ENCODE peak calls at places on chromosomes 11 and 22, in six cellular contexts. B is iris pigment epithelial cell; L is NCI-H2171; W is activated gamma-delta T cell treated with anti-CD3 and anti-CD28 coated beads, Interleukin-2, amount 50 U/mL, for 16 hours; X is cardiac fibroblast; A is activated T-cell treated with anti-CD3 and anti-CD28 coated beads, Interleukin-2, amount 50 U/mL, for 4 hours. H is an unnamed sample.

GRCh38 chr22:37195921-37196320 is 7.9 kb upstream of the C1QTNF6 start:
- DNase-seq in W (no peak), L (no peak), X (peak), B (no peak), A (no peak), H (no peak)

GRCh38 chr22:22929381-22930221 is 42.0 kb downstream of the IGLL5 start:
- DNase-seq in W (no peak), A (no peak), L (no peak), B (no peak), X (no peak), H (no peak)

GRCh38 chr11:36363361-36364272 is 67.5 kb downstream of the PRR5L start:
- DNase-seq in X (peak), A (no peak), L (no peak), B (peak), W (no peak), H (no peak)

GRCh38 chr22:41191467-41191866 is 13.6 kb upstream of the L3MBTL2 start:
- DNase-seq in W (no peak), X (no peak), B (no peak), A (no peak), L (no peak), H (no peak)

GRCh38 chr11:111586305-111586915 is 15.8 kb upstream of the SIK2 start:
- DNase-seq in B (peak), L (peak), X (peak), A (peak), W (no peak), H (peak)

GRCh38 chr11:11641581-11641980 is 19.8 kb upstream of the GALNT18 start:
- DNase-seq in A (no peak), W (no peak), B (no peak), X (no peak), L (no peak), H (no peak)

GRCh38 chr11:117861151-117862018 is 15.1 kb downstream of the FXYD6 start:
- DNase-seq in L (peak), W (no peak), X (no peak), B (peak), A (no peak), H (peak)

GRCh38 chr11:134511255-134511654 is 99.2 kb upstream of the B3GAT1 start:
- DNase-seq in X (no peak), A (no peak), W (no peak), B (no peak), L (no peak), H (no peak)

GRCh38 chr11:117513666-117514065 is 186.0 kb downstream of the CEP164 start:
- DNase-seq in L (no peak), B (no peak), A (no peak), X (no peak), W (no peak), H (no peak)

GRCh38 chr11:115848080-115848479 is 343.9 kb upstream of the CADM1 start:
- DNase-seq in B (no peak), W (no peak), X (no peak), L (no peak), A (no peak), H (no peak)

GRCh38 chr11:86632499-86633269 is 39.7 kb downstream of the ME3 start:
- DNase-seq in L (no peak), B (peak), X (peak), A (no peak), W (no peak), H (peak)

GRCh38 chr11:60950933-60951610 is 904 bp downstream of the SLC15A3 start:
- DNase-seq in B (no peak), X (no peak), A (peak), W (no peak), L (no peak), H (peak)

GRCh38 chr11:61281581-61282250 is 13.4 kb downstream of the VWCE start:
- DNase-seq in X (peak), L (no peak), B (peak), A (no peak), W (no peak), H (peak)

GRCh38 chr11:92759571-92760214 is 209.8 kb upstream of the MTNR1B start:
- DNase-seq in X (no peak), L (no peak), A (no peak), W (no peak), B (no peak), H (no peak)

GRCh38 chr11:8081591-8082021 is 595 bp downstream of the TUB start:
- DNase-seq in X (no peak), B (no peak), W (no peak), L (no peak), A (no peak), H (peak)

GRCh38 chr22:17369553-17370035 is 334 bp downstream of the CECR2 start:
- DNase-seq in W (no peak), B (peak), X (peak), L (no peak), A (no peak), H (peak)

GRCh38 chr11:69536406-69536805 is 54.9 kb downstream of the LINC01488 start:
- DNase-seq in B (no peak), A (no peak), L (no peak), W (no peak), X (no peak), H (no peak)

GRCh38 chr11:117819096-117820040 is 5.2 kb downstream of the FXYD2 start:
- DNase-seq in B (peak), A (no peak), L (peak), W (no peak), X (peak), H (peak)

GRCh38 chr22:37017356-37017755 is 1.9 kb downstream of the TST start:
- DNase-seq in B (no peak), X (no peak), W (no peak), L (no peak), A (no peak), H (no peak)

GRCh38 chr11:69442012-69442806 is 39.3 kb upstream of the LINC01488 start:
- DNase-seq in B (peak), L (no peak), W (no peak), A (no peak), X (peak), H (no peak)

GRCh38 chr11:123357990-123358827 is 71.9 kb upstream of the GRAMD1B start:
- DNase-seq in W (no peak), B (peak), L (no peak), X (peak), A (peak), H (peak)

GRCh38 chr22:27107824-27108223 is 450.4 kb downstream of the MIAT start:
- DNase-seq in L (peak), X (peak), B (peak), A (no peak), W (no peak), H (peak)

GRCh38 chr11:87462171-87462570 is 424.4 kb downstream of the TMEM135 start:
- DNase-seq in B (no peak), L (no peak), W (no peak), A (no peak), X (no peak), H (no peak)

GRCh38 chr22:22823126-22823804 is 64.4 kb upstream of the IGLL5 start:
- DNase-seq in A (no peak), L (no peak), X (no peak), B (no peak), W (no peak), H (no peak)

GRCh38 chr22:37267661-37268413 is 14.5 kb upstream of the CYTH4 start:
- DNase-seq in L (no peak), W (no peak), A (no peak), X (no peak), B (peak), H (no peak)

GRCh38 chr11:61041755-61042518 is 60.4 kb upstream of the CD5 start:
- DNase-seq in B (no peak), A (peak), L (peak), W (peak), X (no peak), H (no peak)

H was measured in adipocyte.